ENCODE peak calls at places on chromosomes 3 and 15, in four cellular contexts. One of them, this sample, is unnamed.

GRCh38 chr15:99435138-99435695 is 130.6 kb upstream of the MEF2A start:
- DNase-seq in K562: no peak
- DNase-seq in GM12878: no peak
- DNase-seq in HepG2: no peak
- DNase-seq in this sample: no peak

GRCh38 chr15:95630683-95631082 is 699.8 kb upstream of the NR2F2 start:
- DNase-seq in K562: no peak
- DNase-seq in GM12878: no peak
- DNase-seq in HepG2: no peak
- DNase-seq in this sample: no peak

GRCh38 chr3:189727191-189727590 is 96.0 kb downstream of the TP63 start:
- DNase-seq in K562: no peak
- DNase-seq in GM12878: no peak
- DNase-seq in HepG2: no peak
- DNase-seq in this sample: no peak

GRCh38 chr3:197028711-197029510 is 706 bp downstream of the MELTF start:
- DNase-seq in K562: peak
- DNase-seq in GM12878: no peak
- DNase-seq in HepG2: no peak
- DNase-seq in this sample: peak

GRCh38 chr3:89889386-89889785 is 782.0 kb downstream of the EPHA3 start:
- DNase-seq in K562: no peak
- DNase-seq in GM12878: no peak
- DNase-seq in HepG2: no peak
- DNase-seq in this sample: peak

GRCh38 chr3:148741219-148741618 is 43.5 kb downstream of the AGTR1 start:
- DNase-seq in K562: no peak
- DNase-seq in GM12878: no peak
- DNase-seq in HepG2: no peak
- DNase-seq in this sample: no peak

GRCh38 chr3:105960381-105960780 is 91.6 kb upstream of the CBLB start:
- DNase-seq in K562: no peak
- DNase-seq in GM12878: no peak
- DNase-seq in HepG2: no peak
- DNase-seq in this sample: no peak

GRCh38 chr15:31328999-31329639 is 2.5 kb downstream of the KLF13 start:
- DNase-seq in K562: peak
- DNase-seq in GM12878: no peak
- DNase-seq in HepG2: no peak
- DNase-seq in this sample: no peak

GRCh38 chr3:8629151-8630021 is 15.2 kb downstream of the SSUH2 start:
- DNase-seq in K562: peak
- DNase-seq in GM12878: peak
- DNase-seq in HepG2: no peak
- DNase-seq in this sample: no peak

GRCh38 chr3:58955308-58955707 is 94.5 kb downstream of the CFAP20DC start:
- DNase-seq in K562: no peak
- DNase-seq in GM12878: no peak
- DNase-seq in HepG2: no peak
- DNase-seq in this sample: no peak

GRCh38 chr3:177598110-177598833 is 401.0 kb upstream of the TBL1XR1 start:
- DNase-seq in K562: no peak
- DNase-seq in GM12878: no peak
- DNase-seq in HepG2: no peak
- DNase-seq in this sample: no peak

GRCh38 chr15:59434481-59434880 is 3.5 kb upstream of the FAM81A start:
- DNase-seq in K562: no peak
- DNase-seq in GM12878: no peak
- DNase-seq in HepG2: no peak
- DNase-seq in this sample: no peak
- TF ChIP-seq HDAC6 in K562: no peak
- TF ChIP-seq HDAC6 in GM12878: no peak
- TF ChIP-seq HDAC6 in HepG2: no peak
- TF ChIP-seq HDAC6 in this sample: no peak

GRCh38 chr15:70765504-70766281 is 2.3 kb upstream of the UACA start:
- DNase-seq in K562: no peak
- DNase-seq in GM12878: no peak
- DNase-seq in HepG2: no peak
- DNase-seq in this sample: no peak
- TF ChIP-seq HDAC6 in K562: no peak
- TF ChIP-seq HDAC6 in GM12878: no peak
- TF ChIP-seq HDAC6 in HepG2: no peak
- TF ChIP-seq HDAC6 in this sample: no peak

GRCh38 chr3:166734734-166735133 is 645.4 kb downstream of the ZBBX start:
- DNase-seq in K562: no peak
- DNase-seq in GM12878: no peak
- DNase-seq in HepG2: no peak
- DNase-seq in this sample: peak
- TF ChIP-seq HDAC6 in K562: no peak
- TF ChIP-seq HDAC6 in GM12878: no peak
- TF ChIP-seq HDAC6 in HepG2: no peak
- TF ChIP-seq HDAC6 in this sample: no peak

GRCh38 chr3:77348244-77348855 is 308.5 kb downstream of the ROBO2 start:
- DNase-seq in K562: no peak
- DNase-seq in GM12878: no peak
- DNase-seq in HepG2: peak
- DNase-seq in this sample: peak
- TF ChIP-seq HDAC6 in K562: no peak
- TF ChIP-seq HDAC6 in GM12878: no peak
- TF ChIP-seq HDAC6 in HepG2: no peak
- TF ChIP-seq HDAC6 in this sample: no peak

DNA sequence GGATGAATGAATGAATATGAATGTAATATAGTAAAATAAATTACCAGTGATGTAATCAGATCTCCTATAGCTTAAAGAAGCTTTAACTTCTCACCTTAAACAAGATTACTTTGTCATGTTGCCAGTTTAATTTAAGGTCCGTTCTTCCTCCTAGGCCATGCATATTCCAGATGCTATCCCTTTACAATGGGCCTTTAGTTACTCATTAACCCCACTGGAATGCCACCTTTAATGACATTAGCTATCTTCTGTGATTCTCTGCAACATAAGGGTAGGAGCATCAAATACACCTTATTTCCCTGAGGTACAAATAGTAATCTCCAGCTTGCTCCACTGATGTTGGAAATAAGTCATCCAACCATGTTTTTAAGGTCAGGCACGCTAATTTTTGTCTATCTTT is 63.0 kb upstream of the TIMP4 start:
- DNase-seq in K562: no peak
- DNase-seq in GM12878: no peak
- DNase-seq in HepG2: peak
- DNase-seq in this sample: no peak
- TF ChIP-seq HDAC6 in K562: no peak
- TF ChIP-seq HDAC6 in GM12878: no peak
- TF ChIP-seq HDAC6 in HepG2: no peak
- TF ChIP-seq HDAC6 in this sample: no peak

DNA sequence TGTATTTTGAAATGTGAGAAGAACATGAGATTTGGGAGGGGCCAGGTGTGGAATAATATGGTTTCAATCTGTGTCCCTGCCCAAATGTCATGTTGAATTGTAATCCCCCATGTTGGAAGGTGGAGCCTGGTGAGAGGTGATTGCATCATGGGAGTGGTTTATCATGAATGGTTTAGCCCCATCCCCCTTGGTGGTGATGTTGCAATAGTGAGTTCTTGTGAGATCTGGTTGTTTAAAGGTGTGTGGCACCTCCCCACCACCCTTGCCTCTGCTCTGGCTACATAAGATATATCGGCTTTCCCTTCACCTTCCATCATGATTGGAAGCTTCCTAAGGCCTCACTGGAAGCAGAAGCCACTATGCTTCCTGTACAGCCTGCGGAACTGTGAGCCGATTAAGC is 23.9 kb upstream of the TMEM108 start:
- DNase-seq in K562: no peak
- DNase-seq in GM12878: no peak
- DNase-seq in HepG2: no peak
- DNase-seq in this sample: no peak
- TF ChIP-seq HDAC6 in K562: no peak
- TF ChIP-seq HDAC6 in GM12878: no peak
- TF ChIP-seq HDAC6 in HepG2: no peak
- TF ChIP-seq HDAC6 in this sample: no peak

DNA sequence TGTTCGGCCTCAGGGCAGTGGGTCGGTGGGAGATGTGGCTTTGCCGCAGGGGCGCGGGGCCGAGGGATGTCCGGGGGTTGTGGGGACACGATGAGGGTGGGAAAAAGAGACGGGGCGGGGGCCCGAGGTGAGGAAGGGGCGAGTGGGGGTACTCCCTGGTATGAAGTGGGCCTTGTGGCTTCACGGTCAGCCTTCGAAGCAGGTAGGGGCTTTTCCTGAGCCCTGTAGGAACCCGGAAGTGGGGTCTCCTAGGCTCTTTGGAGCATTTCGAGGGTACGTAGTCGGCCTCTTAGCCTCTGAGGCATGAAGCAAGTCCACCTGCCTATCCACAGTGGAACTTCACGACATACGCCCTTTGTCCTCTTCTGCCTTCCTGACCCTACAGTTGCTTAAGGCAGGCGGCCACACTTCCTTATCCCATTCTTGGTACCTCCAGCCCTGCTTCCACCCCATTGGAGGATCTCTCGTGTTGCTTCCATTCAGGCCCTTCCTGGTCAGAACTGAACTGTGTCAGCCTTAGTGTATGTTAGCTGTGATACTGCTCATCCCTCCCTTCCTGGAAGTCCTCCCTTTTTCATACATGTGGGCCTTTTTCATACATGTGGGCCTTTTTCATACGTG is 389 bp downstream of the ARPC4 start:
- DNase-seq in K562: peak
- DNase-seq in GM12878: no peak
- DNase-seq in HepG2: peak
- DNase-seq in this sample: no peak
- TF ChIP-seq HDAC6 in K562: no peak
- TF ChIP-seq HDAC6 in GM12878: no peak
- TF ChIP-seq HDAC6 in HepG2: no peak
- TF ChIP-seq HDAC6 in this sample: no peak

GRCh38 chr15:78209646-78210348 is 24.6 kb downstream of the ACSBG1 start:
- DNase-seq in K562: no peak
- DNase-seq in GM12878: no peak
- DNase-seq in HepG2: no peak
- DNase-seq in this sample: no peak
- TF ChIP-seq HDAC6 in K562: no peak
- TF ChIP-seq HDAC6 in GM12878: no peak
- TF ChIP-seq HDAC6 in HepG2: no peak
- TF ChIP-seq HDAC6 in this sample: no peak

GRCh38 chr3:71685686-71686085 is 39.5 kb downstream of the EIF4E3 start:
- DNase-seq in K562: no peak
- DNase-seq in GM12878: no peak
- DNase-seq in HepG2: no peak
- DNase-seq in this sample: no peak
- TF ChIP-seq HDAC6 in K562: no peak
- TF ChIP-seq HDAC6 in GM12878: no peak
- TF ChIP-seq HDAC6 in HepG2: no peak
- TF ChIP-seq HDAC6 in this sample: no peak